ENCODE peak calls at places on chromosomes 6 and 20, in eight cellular contexts. W, X, Q, D, G, L, O and V are unnamed samples.

GRCh38 chr20:63090682-63091571 is 84.2 kb upstream of the BHLHE23 start:
- DNase-seq in W (no peak), X (peak), Q (no peak), D (peak), G (no peak), L (peak), O (no peak), V (no peak)

GRCh38 chr6:11767458-11767857 is 11.1 kb downstream of the ADTRP start:
- DNase-seq in W (no peak), X (no peak), Q (no peak), D (no peak), G (no peak), L (no peak), O (no peak), V (no peak)

GRCh38 chr6:159645659-159646058 is 47.4 kb downstream of the SOD2 start:
- DNase-seq in W (no peak), X (no peak), Q (no peak), D (no peak), G (no peak), L (no peak), O (no peak), V (no peak)

GRCh38 chr6:2447318-2447717 is 201.9 kb upstream of the GMDS start:
- DNase-seq in W (no peak), X (no peak), Q (no peak), D (no peak), G (no peak), L (no peak), O (peak), V (no peak)

GRCh38 chr6:79230149-79230548 is 4.3 kb downstream of the HMGN3 start:
- DNase-seq in W (no peak), X (no peak), Q (no peak), D (no peak), G (no peak), L (no peak), O (no peak), V (no peak)

GRCh38 chr20:1328680-1329330 is at the start of gene SDCBP2:
- DNase-seq in W (peak), X (peak), Q (peak), D (peak), G (no peak), L (peak), O (no peak), V (peak)

GRCh38 chr6:170058878-170059485 is 231.9 kb downstream of the DLL1 start:
- DNase-seq in W (no peak), X (peak), Q (no peak), D (peak), G (no peak), L (no peak), O (no peak), V (peak)

GRCh38 chr20:1479831-1480595 is 11.2 kb downstream of the SIRPB2 start:
- DNase-seq in W (no peak), X (no peak), Q (peak), D (no peak), G (no peak), L (no peak), O (no peak), V (no peak)

GRCh38 chr20:24742436-24742835 is 206.6 kb upstream of the CST7 start:
- DNase-seq in W (no peak), X (no peak), Q (peak), D (no peak), G (no peak), L (no peak), O (no peak), V (no peak)

GRCh38 chr6:169109821-169110220 is 143.8 kb downstream of the THBS2 start:
- DNase-seq in W (no peak), X (no peak), Q (peak), D (no peak), G (no peak), L (no peak), O (no peak), V (no peak)

GRCh38 chr6:97626586-97627441 is 343.8 kb upstream of the MMS22L start:
- DNase-seq in W (no peak), X (no peak), Q (no peak), D (no peak), G (no peak), L (no peak), O (no peak), V (no peak)

GRCh38 chr20:44997171-44997570 is 30.9 kb downstream of the STK4 start:
- DNase-seq in W (no peak), X (no peak), Q (no peak), D (no peak), G (no peak), L (no peak), O (no peak), V (no peak)

DNA sequence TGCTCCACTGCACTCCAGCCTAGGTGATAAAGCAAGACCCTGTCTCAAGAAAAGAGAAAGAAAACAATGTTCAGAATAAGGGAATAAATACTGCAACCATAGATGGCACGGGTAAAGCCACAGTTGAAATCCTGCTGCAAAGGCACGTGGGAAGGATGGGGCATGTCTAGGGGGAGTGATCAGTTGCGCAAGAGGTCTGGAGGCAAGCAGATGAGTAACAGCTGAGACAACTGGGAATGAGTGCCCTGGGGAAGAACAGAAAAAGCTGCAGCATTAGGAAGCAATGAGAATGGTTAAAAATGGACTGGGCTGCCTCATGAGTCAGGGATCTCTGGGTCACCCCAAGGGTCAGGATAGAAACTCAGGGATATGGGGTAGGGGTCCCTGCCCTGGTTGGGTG is 96.3 kb downstream of the GMPR start:
- DNase-seq in W (peak), X (peak), Q (no peak), D (no peak), G (no peak), L (no peak), O (no peak), V (no peak)
- TF ChIP-seq POLR2AphosphoS5 in W (peak), X (peak), Q (peak), D (no peak), G (no peak), L (no peak), O (no peak), V (no peak)

DNA sequence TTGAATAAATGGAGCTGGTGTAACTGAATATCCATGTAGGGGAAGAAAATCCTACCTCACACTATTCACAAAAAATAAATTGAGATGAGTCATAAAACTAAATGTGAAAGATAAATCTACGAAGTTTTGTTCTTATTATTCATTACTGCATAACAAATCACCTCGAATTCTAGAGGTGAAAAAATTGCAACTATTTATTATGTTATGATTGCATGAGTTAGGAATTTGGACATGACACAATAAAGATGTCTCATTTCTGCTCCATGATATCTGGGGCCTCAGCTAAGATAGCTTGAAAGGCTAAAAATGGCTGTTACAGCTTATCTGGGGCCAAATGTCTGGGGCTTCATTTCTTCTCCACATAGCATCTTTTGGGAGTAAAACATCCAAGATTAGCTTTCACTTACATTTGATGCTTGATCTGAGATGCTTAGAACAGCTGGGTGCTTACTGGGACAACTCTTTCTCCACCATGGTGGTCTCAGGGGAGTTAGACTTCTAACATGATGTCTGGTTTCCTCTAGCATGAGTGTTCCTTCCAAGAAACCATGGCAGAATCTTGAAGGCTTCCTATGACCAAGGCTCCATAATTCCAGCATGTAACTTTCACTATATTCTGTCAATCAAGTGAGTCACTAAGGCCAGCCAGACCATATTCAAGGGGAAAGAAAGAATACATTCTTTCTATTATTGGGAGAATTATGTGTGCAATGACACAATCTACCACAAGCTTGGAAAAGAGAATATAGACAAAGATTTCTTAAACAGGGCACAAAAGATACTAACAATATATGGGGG is 30.1 kb downstream of the OR2B6 start:
- DNase-seq in W (no peak), X (no peak), Q (no peak), D (no peak), G (no peak), L (no peak), O (no peak), V (no peak)
- TF ChIP-seq POLR2AphosphoS5 in W (no peak), X (no peak), Q (no peak), D (no peak), G (no peak), L (no peak), O (no peak), V (no peak)

GRCh38 chr6:167005350-167006159 is 6.4 kb downstream of the CEP43 start:
- DNase-seq in W (no peak), X (peak), Q (no peak), D (no peak), G (no peak), L (no peak), O (no peak), V (peak)
- TF ChIP-seq POLR2AphosphoS5 in W (no peak), X (no peak), Q (no peak), D (no peak), G (no peak), L (no peak), O (no peak), V (no peak)

GRCh38 chr6:33442283-33442682 is 12.1 kb upstream of the ZBTB9 start:
- DNase-seq in W (no peak), X (no peak), Q (no peak), D (no peak), G (no peak), L (no peak), O (no peak), V (no peak)

GRCh38 chr6:33443025-33443424 is 11.4 kb upstream of the ZBTB9 start:
- DNase-seq in W (no peak), X (no peak), Q (no peak), D (no peak), G (no peak), L (no peak), O (no peak), V (no peak)

GRCh38 chr6:33441457-33441856 is 12.9 kb upstream of the ZBTB9 start:
- DNase-seq in W (no peak), X (peak), Q (no peak), D (no peak), G (no peak), L (no peak), O (no peak), V (no peak)

GRCh38 chr6:33445020-33445676 is 9.2 kb upstream of the ZBTB9 start:
- DNase-seq in W (no peak), X (no peak), Q (no peak), D (no peak), G (no peak), L (no peak), O (no peak), V (no peak)

DNA sequence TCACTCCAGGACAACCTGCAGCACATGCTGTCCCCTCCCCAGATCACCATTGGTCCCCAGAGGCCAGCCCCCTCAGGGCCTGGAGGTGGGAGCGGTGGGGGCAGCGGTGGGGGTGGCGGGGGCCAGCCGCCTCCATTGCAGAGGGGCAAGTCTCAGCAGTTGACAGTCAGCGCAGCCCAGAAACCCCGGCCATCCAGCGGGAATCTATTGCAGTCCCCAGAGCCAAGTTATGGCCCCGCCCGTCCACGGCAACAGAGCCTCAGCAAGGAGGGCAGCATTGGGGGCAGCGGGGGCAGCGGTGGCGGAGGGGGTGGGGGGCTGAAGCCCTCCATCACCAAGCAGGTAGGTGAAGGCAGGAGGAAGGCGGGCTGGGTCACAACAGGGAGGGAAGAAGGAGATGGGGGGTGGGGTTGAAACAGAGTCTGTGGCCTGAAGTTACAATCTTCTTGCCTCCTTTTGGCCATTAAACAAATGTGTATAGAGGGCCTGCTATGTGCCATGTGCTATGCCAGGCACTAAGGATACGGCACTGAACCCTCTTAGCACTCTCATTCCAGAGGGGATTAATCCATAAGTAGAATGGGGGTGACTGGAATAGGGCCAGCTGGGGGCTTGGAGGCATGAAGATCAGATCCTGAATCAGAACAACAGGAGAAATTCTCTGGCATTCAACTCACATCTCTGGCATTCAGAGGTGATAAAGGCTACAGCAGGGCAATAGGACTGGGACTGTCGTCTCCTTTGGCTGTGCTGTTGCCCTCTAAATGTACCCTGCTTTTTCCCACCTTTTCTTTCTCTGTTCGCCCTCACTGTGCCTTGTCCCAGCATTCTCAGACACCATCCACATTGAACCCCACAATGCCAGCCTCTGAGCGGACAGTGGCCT is 10.5 kb upstream of the ZBTB9 start:
- DNase-seq in W (no peak), X (no peak), Q (no peak), D (no peak), G (no peak), L (no peak), O (no peak), V (no peak)
- TF ChIP-seq POLR2AphosphoS5 in W (no peak), X (no peak), Q (no peak), D (no peak), G (no peak), L (peak), O (no peak), V (no peak)

GRCh38 chr20:22404609-22405170 is 179.7 kb downstream of the FOXA2 start:
- DNase-seq in W (no peak), X (no peak), Q (no peak), D (no peak), G (no peak), L (no peak), O (no peak), V (no peak)

GRCh38 chr20:22402550-22402949 is 181.8 kb downstream of the FOXA2 start:
- DNase-seq in W (no peak), X (no peak), Q (no peak), D (no peak), G (no peak), L (no peak), O (no peak), V (no peak)

GRCh38 chr20:22403860-22404608 is 180.3 kb downstream of the FOXA2 start:
- DNase-seq in W (no peak), X (no peak), Q (no peak), D (no peak), G (no peak), L (no peak), O (peak), V (no peak)

GRCh38 chr20:22402990-22403859 is 181.1 kb downstream of the FOXA2 start:
- DNase-seq in W (no peak), X (no peak), Q (no peak), D (no peak), G (no peak), L (no peak), O (peak), V (no peak)

DNA sequence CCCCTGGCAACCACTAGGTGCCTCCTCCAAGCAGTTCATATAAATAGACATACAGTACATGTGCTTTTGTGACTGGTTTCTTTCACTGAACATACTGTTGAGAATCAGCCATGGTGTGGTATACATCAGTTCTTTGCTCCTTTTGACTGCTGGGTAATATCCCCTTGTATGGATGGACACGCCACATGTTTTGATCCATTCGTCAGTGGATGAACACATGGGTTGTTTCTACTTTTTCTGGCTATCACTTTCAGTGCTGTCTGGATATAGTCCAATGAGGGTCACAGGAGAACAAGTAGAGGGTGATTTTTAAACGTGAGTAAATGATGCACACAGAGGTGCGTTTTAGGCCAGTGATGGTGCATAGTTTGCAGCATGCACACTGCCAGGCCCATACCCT is 183.9 kb downstream of the FOXA2 start:
- DNase-seq in W (no peak), X (no peak), Q (no peak), D (no peak), G (no peak), L (no peak), O (no peak), V (no peak)
- TF ChIP-seq POLR2AphosphoS5 in W (no peak), X (no peak), Q (no peak), D (no peak), G (no peak), L (no peak), O (no peak), V (no peak)

GRCh38 chr20:32682508-32682987 is 8.8 kb upstream of the C20orf203 start:
- DNase-seq in W (no peak), X (no peak), Q (no peak), D (no peak), G (no peak), L (no peak), O (no peak), V (no peak)
- TF ChIP-seq POLR2AphosphoS5 in W (no peak), X (no peak), Q (no peak), D (no peak), G (no peak), L (no peak), O (no peak), V (no peak)

GRCh38 chr6:106514281-106514885 is 114.9 kb downstream of the RTN4IP1 start:
- DNase-seq in W (no peak), X (no peak), Q (no peak), D (no peak), G (no peak), L (no peak), O (no peak), V (no peak)
- TF ChIP-seq POLR2AphosphoS5 in W (no peak), X (no peak), Q (no peak), D (no peak), G (no peak), L (no peak), O (no peak), V (no peak)

DNA sequence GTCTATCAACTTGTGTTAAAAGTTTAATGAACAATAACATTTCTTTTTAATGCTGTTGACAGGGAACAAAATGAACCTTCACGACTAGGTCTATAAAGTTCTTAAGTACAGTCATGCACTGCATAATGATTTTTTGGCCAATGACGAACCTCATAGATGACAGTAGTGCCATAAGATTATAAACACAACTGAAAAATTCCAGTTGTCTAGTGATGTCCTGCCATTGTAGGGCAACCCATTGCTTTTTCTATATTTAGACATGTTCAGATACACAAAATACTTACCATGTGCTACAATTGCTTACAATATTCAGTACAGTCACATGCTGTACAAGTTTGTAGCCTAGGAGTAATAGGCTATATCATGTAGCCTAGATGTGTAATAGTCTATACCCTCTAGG is 93.6 kb downstream of the SYNE1 start:
- DNase-seq in W (no peak), X (no peak), Q (no peak), D (no peak), G (no peak), L (no peak), O (no peak), V (no peak)
- TF ChIP-seq POLR2AphosphoS5 in W (no peak), X (peak), Q (no peak), D (no peak), G (no peak), L (no peak), O (no peak), V (no peak)

GRCh38 chr6:9796827-9797226 is 618.0 kb downstream of the TFAP2A start:
- DNase-seq in W (no peak), X (no peak), Q (no peak), D (no peak), G (no peak), L (no peak), O (no peak), V (no peak)
- TF ChIP-seq POLR2AphosphoS5 in W (no peak), X (no peak), Q (no peak), D (no peak), G (no peak), L (no peak), O (no peak), V (no peak)